ENCODE peak calls at places on chromosomes 3 and 15, in six cellular contexts. A is HCT116, H is endothelial cell of umbilical vein, S is IMR-90, M is fibroblast of lung, Q is kidney. R is an unnamed sample.
A peak's percentile ranks its signal among the peaks of the same experiment; 100 is the strongest.

GRCh38 chr3:62587579-62588031 is 214.3 kb upstream of the FEZF2 start:
- DNase-seq in A (no peak), S (peak; percentile 91), H (peak; percentile 72), Q (no peak), M (peak; percentile 98), R (no peak)

GRCh38 chr3:36124118-36124796 is 256.0 kb upstream of the STAC start:
- DNase-seq in M (peak; percentile 5), Q (no peak), A (peak; percentile 4), S (peak; percentile 0), H (no peak), R (no peak)

GRCh38 chr3:45302470-45302869 is 76.4 kb upstream of the TMEM158 start:
- DNase-seq in S (no peak), H (no peak), M (no peak), A (no peak), Q (no peak), R (no peak)

GRCh38 chr3:15982667-15983145 is 184.9 kb upstream of the ANKRD28 start:
- DNase-seq in A (peak; percentile 10), Q (no peak), M (peak; percentile 95), H (no peak), S (peak; percentile 96), R (no peak)

GRCh38 chr3:85170646-85171045 is 211.9 kb downstream of the CADM2 start:
- DNase-seq in S (no peak), M (no peak), A (no peak), Q (no peak), H (no peak), R (no peak)

GRCh38 chr3:187678869-187679268 is 8.7 kb upstream of the SST start:
- DNase-seq in A (peak; percentile 42), H (peak; percentile 42), M (peak; percentile 51), Q (no peak), S (peak; percentile 67), R (peak; percentile 32)

GRCh38 chr15:83282859-83283812 is 1.3 kb downstream of the BNC1 start:
- DNase-seq in H (peak; percentile 47), M (peak; percentile 55), A (no peak), S (no peak), Q (peak; percentile 83), R (no peak)

GRCh38 chr3:171427771-171428320 is 32.4 kb downstream of the TNIK start:
- DNase-seq in Q (no peak), A (no peak), M (no peak), H (no peak), S (no peak), R (no peak)

GRCh38 chr15:47548189-47548588 is 169.1 kb upstream of the SEMA6D start:
- DNase-seq in M (no peak), Q (no peak), A (no peak), S (no peak), H (no peak), R (no peak)

GRCh38 chr15:96887730-96888129 is 557.2 kb downstream of the NR2F2 start:
- DNase-seq in H (peak; percentile 80), S (no peak), A (no peak), M (peak; percentile 70), Q (no peak), R (no peak)

GRCh38 chr3:51967384-51968174 is at the start of gene PCBP4:
- DNase-seq in M (peak; percentile 30), Q (peak; percentile 91), S (peak; percentile 34), H (peak; percentile 45), A (no peak), R (peak; percentile 64)

GRCh38 chr15:20376872-20377271 is 164.7 kb downstream of the GOLGA6L6 start:
- DNase-seq in S (no peak), Q (no peak), A (no peak), H (no peak), M (no peak), R (no peak)

GRCh38 chr3:128727485-128727884 is 1.5 kb downstream of the RAB7A start:
- DNase-seq in H (no peak), S (no peak), A (no peak), M (no peak), Q (no peak), R (no peak)

GRCh38 chr3:17639765-17640164 is 102.7 kb downstream of the TBC1D5 start:
- DNase-seq in H (no peak), A (peak; percentile 69), S (peak; percentile 94), M (peak; percentile 90), Q (no peak), R (no peak)

GRCh38 chr15:81930582-81931369 is 115.0 kb downstream of the MEX3B start:
- DNase-seq in S (no peak), A (no peak), M (no peak), Q (no peak), H (no peak), R (no peak)

GRCh38 chr15:88400591-88400990 is 66.6 kb downstream of the MRPL46 start:
- DNase-seq in H (no peak), S (no peak), A (no peak), Q (no peak), M (no peak), R (no peak)

GRCh38 chr3:39103791-39104552 is 3.5 kb downstream of the GORASP1 start:
- DNase-seq in A (no peak), Q (no peak), M (no peak), S (no peak), H (no peak), R (no peak)

GRCh38 chr3:159146856-159147255 is 345.0 kb downstream of the MFSD1 start:
- DNase-seq in Q (no peak), A (no peak), S (no peak), M (no peak), H (peak; percentile 45), R (no peak)

GRCh38 chr3:120100711-120101110 is 6.5 kb upstream of the GSK3B start:
- DNase-seq in A (no peak), S (peak; percentile 38), Q (no peak), M (no peak), H (no peak), R (no peak)

GRCh38 chr3:43729707-43730399 is 39.1 kb downstream of the ABHD5 start:
- DNase-seq in S (no peak), Q (no peak), A (no peak), M (no peak), H (no peak), R (peak; percentile 82)

GRCh38 chr3:149352556-149352955 is 19.1 kb upstream of the TM4SF18 start:
- DNase-seq in Q (peak; percentile 66), H (peak; percentile 70), M (peak; percentile 68), A (peak; percentile 75), S (peak; percentile 58), R (peak; percentile 62)

GRCh38 chr3:101310580-101311375 is 9.6 kb downstream of the IMPG2 start:
- DNase-seq in A (no peak), Q (no peak), M (peak; percentile 94), S (peak; percentile 75), H (peak; percentile 94), R (no peak)

GRCh38 chr3:61686228-61686648 is 124.9 kb downstream of the PTPRG start:
- DNase-seq in A (no peak), M (no peak), Q (no peak), H (no peak), S (no peak), R (no peak)

GRCh38 chr3:191340976-191341375 is 10.7 kb upstream of the UTS2B start:
- DNase-seq in M (no peak), Q (no peak), S (no peak), A (no peak), H (no peak), R (no peak)

GRCh38 chr15:85702321-85703230 is 92.1 kb downstream of the KLHL25 start:
- DNase-seq in H (peak; percentile 81), Q (no peak), M (peak; percentile 85), S (peak; percentile 75), A (no peak), R (no peak)

GRCh38 chr3:37423825-37424224 is 249.4 kb upstream of the LRRFIP2 start:
- DNase-seq in H (no peak), M (no peak), Q (no peak), S (no peak), A (no peak), R (no peak)

DNA sequence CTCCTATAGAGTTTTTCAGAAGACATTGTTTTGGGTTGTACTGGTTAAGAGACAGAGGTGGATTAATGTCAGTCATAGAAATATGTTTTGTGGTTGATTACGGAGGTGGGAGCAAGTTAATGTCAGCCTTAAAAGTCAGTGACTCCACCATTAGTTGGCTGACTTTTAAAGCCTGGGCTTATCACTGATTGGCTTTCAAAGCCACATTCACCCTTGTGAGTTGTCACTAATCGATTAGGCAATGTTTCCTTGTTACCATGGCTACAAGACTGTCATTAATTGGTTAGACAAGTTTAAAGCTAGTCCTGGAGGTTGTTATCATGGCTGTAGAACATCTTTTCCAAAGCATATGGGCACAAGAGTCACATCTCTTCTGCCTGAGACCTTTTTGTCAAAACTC is 73.0 kb downstream of the NEO1 start:
- DNase-seq in M (peak; percentile 8), Q (no peak), H (no peak), S (peak; percentile 35), A (no peak), R (no peak)
- H3K9me3 ChIP-seq in M (no peaks in the 10 kb centered on the region), Q (no peaks in the 10 kb centered on the region), H (no peaks in the 10 kb centered on the region), S (no peaks in the 10 kb centered on the region), A (no peaks in the 10 kb centered on the region), R (no peaks in the 10 kb centered on the region)

DNA sequence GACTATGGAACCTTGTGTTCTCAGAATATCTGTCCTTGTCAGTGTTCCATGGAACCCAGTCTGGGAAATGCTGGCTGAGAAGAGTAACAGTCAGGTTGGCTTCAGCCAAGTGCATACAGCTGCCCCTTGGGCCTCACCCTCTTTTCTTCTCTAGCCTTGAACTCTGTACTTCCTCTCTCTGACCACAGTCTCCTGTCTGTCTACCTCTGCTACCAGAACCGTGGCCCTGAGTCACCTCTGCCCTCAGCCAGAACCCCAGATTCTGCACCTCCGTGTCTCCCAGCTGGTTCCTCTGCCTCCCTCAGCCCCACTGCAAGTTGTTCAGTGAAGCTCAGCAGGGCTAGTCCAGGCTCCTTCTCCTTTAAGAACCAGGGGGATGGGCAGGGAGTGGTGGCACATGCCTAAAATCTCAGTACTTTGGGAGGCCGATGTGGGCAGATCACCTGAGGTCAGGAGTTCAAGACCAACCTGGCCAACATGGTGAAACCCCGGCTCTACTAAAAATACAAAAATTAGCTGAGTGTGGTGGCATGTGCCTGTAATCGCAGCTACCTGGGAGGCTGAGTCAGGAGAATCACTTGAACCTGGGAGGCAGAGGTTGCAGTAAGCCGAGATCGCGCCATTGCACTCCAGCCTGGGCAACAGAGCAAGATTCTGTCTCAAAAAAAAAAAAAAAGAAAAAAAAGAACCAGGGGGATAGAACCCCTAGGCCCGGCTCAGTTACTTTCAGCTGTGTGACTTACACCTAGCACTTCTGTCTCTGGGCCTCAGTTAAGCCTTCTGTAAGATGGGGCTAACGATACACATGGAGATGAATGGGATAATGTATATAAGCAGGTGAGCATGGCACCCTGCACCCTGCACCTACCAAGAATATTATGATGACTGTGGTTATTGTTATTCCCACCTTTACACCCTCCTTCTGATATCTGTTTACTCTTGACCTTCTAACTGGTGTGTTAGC is 24.3 kb upstream of the TATDN2 start:
- DNase-seq in H (no peak), M (no peak), S (no peak), A (no peak), Q (no peak), R (no peak)
- H3K9ac ChIP-seq in H (no peak overlapping the region), M (no peak overlapping the region), S (no peak overlapping the region), A (no peak overlapping the region), Q (no peak overlapping the region), R (no peak overlapping the region)

GRCh38 chr3:21310891-21311290 is 440.1 kb downstream of the ZNF385D start:
- DNase-seq in M (no peak), A (no peak), H (no peak), S (no peak), Q (no peak), R (no peak)
- H3K9me3 ChIP-seq in M (no peaks in the 10 kb centered on the region), A (peaks cover 6% of the 10 kb centered on the region), H (no peaks in the 10 kb centered on the region), S (no peaks in the 10 kb centered on the region), Q (no peaks in the 10 kb centered on the region), R (no peaks in the 10 kb centered on the region)

DNA sequence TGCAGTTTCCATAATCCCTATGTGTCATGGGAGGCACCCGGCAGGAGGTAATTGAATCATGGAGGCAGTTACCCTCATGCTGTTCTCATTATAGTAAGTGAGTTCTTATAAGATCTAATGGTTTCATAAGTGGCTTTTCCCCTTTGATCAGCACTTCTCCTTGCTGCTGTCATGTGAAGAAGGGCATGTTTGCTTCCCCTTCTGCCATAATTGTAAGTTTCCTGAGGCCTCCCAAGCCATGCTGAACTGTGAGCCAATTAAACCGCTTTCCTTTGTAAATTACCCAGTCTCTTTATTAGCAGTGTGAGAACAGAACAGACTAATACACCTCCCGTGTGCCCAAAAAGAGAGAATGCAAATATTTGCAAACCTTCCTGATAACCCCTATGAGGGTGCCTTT is 68.5 kb downstream of the BHLHE40 start:
- DNase-seq in A (no peak), S (no peak), Q (no peak), M (no peak), H (no peak), R (no peak)
- H3K9ac ChIP-seq in A (no peak overlapping the region), S (no peak overlapping the region), Q (no peak overlapping the region), M (no peak overlapping the region), H (no peak overlapping the region), R (no peak overlapping the region)